ENCODE peak calls at places on chromosomes 4 and X, in nine cellular contexts. E is T-helper 2 cell; I is RPMI8226; N is activated effector memory CD4-positive, alpha-beta T cell treated with anti-CD3 and anti-CD28 coated beads, Interleukin-2, amount 50 U/mL, for 16 hours; L is thyroid gland; J is GM13977; D is iPS-NIHi11; P is upper lobe of left lung; B is Calu3. U is an unnamed sample.

GRCh38 chrX:13898084-13898483 is 81.2 kb upstream of the GPM6B start:
- DNase-seq in E (no peak), J (peak), N (no peak), L (peak), I (peak), D (peak), B (no peak), P (no peak), U (no peak)

GRCh38 chrX:103688949-103689348 is 2.5 kb upstream of the MORF4L2 start:
- DNase-seq in N (no peak), E (no peak), D (no peak), J (peak), I (peak), B (no peak), P (no peak), L (no peak), U (no peak)

GRCh38 chrX:47316276-47317025 is 53.9 kb upstream of the ZNF157 start:
- DNase-seq in E (no peak), P (no peak), D (peak), B (no peak), J (no peak), I (no peak), L (no peak), N (no peak), U (no peak)

GRCh38 chr4:77880784-77881183 is 18.2 kb downstream of the MRPL1 start:
- DNase-seq in D (no peak), L (no peak), E (no peak), P (no peak), I (no peak), B (no peak), N (no peak), J (no peak), U (no peak)

GRCh38 chr4:125390126-125390525 is 75.4 kb downstream of the FAT4 start:
- DNase-seq in B (no peak), E (no peak), I (no peak), J (no peak), P (no peak), N (no peak), L (no peak), D (no peak), U (no peak)

GRCh38 chr4:25258980-25259578 is 25.2 kb downstream of the PI4K2B start:
- DNase-seq in D (no peak), P (no peak), B (no peak), L (no peak), I (no peak), E (no peak), J (no peak), N (no peak), U (no peak)

GRCh38 chrX:28158019-28158777 is 176.9 kb upstream of the DCAF8L1 start:
- DNase-seq in P (no peak), D (peak), B (no peak), E (no peak), I (no peak), J (no peak), L (no peak), N (no peak), U (no peak)

GRCh38 chr4:56959064-56959463 is 18.3 kb downstream of the NOA1 start:
- DNase-seq in P (no peak), N (no peak), B (no peak), E (no peak), D (no peak), L (no peak), I (no peak), J (no peak), U (no peak)

GRCh38 chrX:138026211-138026610 is 460.3 kb downstream of the ZIC3 start:
- DNase-seq in P (no peak), B (no peak), L (no peak), E (no peak), D (peak), N (no peak), I (no peak), J (peak), U (no peak)

GRCh38 chr4:113849771-113850170 is 88.2 kb upstream of the CAMK2D start:
- DNase-seq in J (no peak), P (no peak), I (no peak), N (no peak), E (no peak), L (peak), B (no peak), D (no peak), U (no peak)

GRCh38 chr4:109993116-109993515 is 80.4 kb downstream of the EGF start:
- DNase-seq in L (no peak), J (no peak), E (no peak), I (no peak), B (no peak), D (no peak), P (no peak), N (no peak), U (no peak)

GRCh38 chr4:37742149-37742548 is 56.0 kb upstream of the RELL1 start:
- DNase-seq in J (no peak), I (no peak), N (no peak), P (no peak), E (no peak), B (peak), D (no peak), L (no peak), U (no peak)

GRCh38 chrX:114134465-114134864 is 449.4 kb upstream of the HTR2C start:
- DNase-seq in E (no peak), I (no peak), N (no peak), D (no peak), P (no peak), J (no peak), L (no peak), B (no peak), U (no peak)

GRCh38 chrX:108131471-108131870 is 39.9 kb downstream of the ATG4A start:
- DNase-seq in D (no peak), B (no peak), P (no peak), E (no peak), I (no peak), L (no peak), J (no peak), N (no peak), U (no peak)

GRCh38 chr4:122003335-122003734 is 51.5 kb upstream of the TRPC3 start:
- DNase-seq in I (peak), P (no peak), L (no peak), D (peak), J (peak), N (peak), B (peak), E (no peak), U (no peak)

GRCh38 chr4:74278490-74278889 is 29.8 kb upstream of the EPGN start:
- DNase-seq in I (no peak), D (no peak), P (no peak), N (no peak), B (no peak), E (no peak), J (no peak), L (no peak), U (no peak)

GRCh38 chr4:122539861-122540465 is 80.9 kb downstream of the IL21 start:
- DNase-seq in L (no peak), B (no peak), P (no peak), E (no peak), J (peak), I (no peak), D (no peak), N (no peak), U (no peak)

GRCh38 chr4:38411092-38411491 is 252.9 kb upstream of the KLF3 start:
- DNase-seq in E (no peak), B (no peak), J (peak), D (no peak), P (no peak), N (no peak), I (no peak), L (no peak), U (no peak)

GRCh38 chr4:55183926-55184599 is 58.7 kb upstream of the KDR start:
- DNase-seq in D (no peak), N (no peak), I (no peak), E (no peak), B (peak), L (no peak), J (no peak), P (peak), U (no peak)

U was measured in mesothelial cell of epicardium.